ENCODE peak calls at places on chromosome 20, in ten cellular contexts. G is Caco-2, R is NB4, F is prostate gland, P is left lung, M is GM06990, O is iPS DF 6.9, S is mammary epithelial cell, V is astrocyte of the cerebellum, C is stomach. Q is an unnamed sample.

GRCh38 chr20:6579417-6579816 is 188.1 kb upstream of the BMP2 start:
- DNase-seq in G (no peak), R (no peak), F (no peak), P (no peak), M (no peak), O (no peak), S (no peak), V (no peak), C (no peak), Q (peak; percentile 56)

GRCh38 chr20:19802492-19803158 is 44.6 kb downstream of the RIN2 start:
- DNase-seq in G (peak; percentile 78), R (peak; percentile 49), F (no peak), P (no peak), M (no peak), O (no peak), S (peak; percentile 89), V (no peak), C (no peak), Q (no peak)

GRCh38 chr20:47665221-47665991 is 119.9 kb downstream of the SULF2 start:
- DNase-seq in G (no peak), R (no peak), F (no peak), P (no peak), M (no peak), O (no peak), S (peak; percentile 86), V (no peak), C (no peak), Q (no peak)

GRCh38 chr20:52972190-52972937 is at the start of gene TSHZ2:
- DNase-seq in G (peak; percentile 29), R (no peak), F (peak; percentile 16), P (peak; percentile 54), M (no peak), O (no peak), S (peak; percentile 81), V (no peak), C (peak; percentile 44), Q (peak; percentile 24)

GRCh38 chr20:64076061-64076997 is 3.0 kb downstream of the RGS19 start:
- DNase-seq in G (no peak), R (no peak), F (no peak), P (peak; percentile 81), M (no peak), O (no peak), S (no peak), V (no peak), C (no peak), Q (no peak)

GRCh38 chr20:58087567-58087858 is 140.9 kb downstream of the ANKRD60 start:
- DNase-seq in G (no peak), R (no peak), F (no peak), P (no peak), M (no peak), O (no peak), S (no peak), V (no peak), C (no peak), Q (no peak)

GRCh38 chr20:49245921-49246740 is 26.9 kb downstream of the DDX27 start:
- DNase-seq in G (peak; percentile 74), R (peak; percentile 68), F (peak; percentile 49), P (no peak), M (no peak), O (no peak), S (peak; percentile 35), V (peak; percentile 35), C (no peak), Q (peak; percentile 61)

GRCh38 chr20:1942061-1942460 is 46.9 kb downstream of the SIRPA start:
- DNase-seq in G (no peak), R (no peak), F (no peak), P (no peak), M (no peak), O (no peak), S (no peak), V (no peak), C (no peak), Q (no peak)

GRCh38 chr20:51492167-51493092 is 50.1 kb downstream of the NFATC2 start:
- DNase-seq in G (no peak), R (no peak), F (no peak), P (peak; percentile 81), M (no peak), O (no peak), S (no peak), V (no peak), C (peak; percentile 85), Q (peak; percentile 37)

GRCh38 chr20:45779011-45779915 is 12.4 kb downstream of the WFDC3 start:
- DNase-seq in G (no peak), R (no peak), F (peak; percentile 95), P (peak; percentile 85), M (no peak), O (no peak), S (peak; percentile 99), V (peak; percentile 99), C (peak; percentile 90), Q (peak; percentile 99)

GRCh38 chr20:33444797-33445560 is 1.4 kb upstream of the SNTA1 start:
- DNase-seq in G (peak; percentile 64), R (peak; percentile 26), F (no peak), P (no peak), M (no peak), O (no peak), S (no peak), V (no peak), C (peak; percentile 39), Q (peak; percentile 13)

GRCh38 chr20:58763076-58763475 is 70.5 kb downstream of the NPEPL1 start:
- DNase-seq in G (no peak), R (no peak), F (no peak), P (no peak), M (no peak), O (no peak), S (no peak), V (no peak), C (no peak), Q (no peak)

GRCh38 chr20:52076164-52076563 is 115.4 kb downstream of the ZFP64 start:
- DNase-seq in G (no peak), R (no peak), F (no peak), P (no peak), M (no peak), O (no peak), S (no peak), V (peak; percentile 42), C (no peak), Q (peak; percentile 11)

GRCh38 chr20:32972181-32973076 is 31.8 kb downstream of the SUN5 start:
- DNase-seq in G (no peak), R (peak; percentile 98), F (no peak), P (no peak), M (peak; percentile 77), O (no peak), S (no peak), V (no peak), C (no peak), Q (no peak)

GRCh38 chr20:59835057-59835447 is 98.4 kb downstream of the SYCP2 start:
- DNase-seq in G (no peak), R (no peak), F (no peak), P (no peak), M (no peak), O (no peak), S (no peak), V (peak; percentile 2), C (no peak), Q (no peak)

GRCh38 chr20:4252005-4252404 is 236.6 kb upstream of the RNF24 start:
- DNase-seq in G (no peak), R (no peak), F (no peak), P (no peak), M (no peak), O (no peak), S (no peak), V (no peak), C (no peak), Q (no peak)

GRCh38 chr20:3716195-3716834 is 3.9 kb upstream of the SIGLEC1 start:
- DNase-seq in G (peak; percentile 77), R (peak; percentile 77), F (no peak), P (no peak), M (peak; percentile 31), O (peak; percentile 47), S (peak; percentile 16), V (no peak), C (no peak), Q (peak; percentile 60)

GRCh38 chr20:8837396-8837795 is 231.5 kb upstream of the PLCB4 start:
- DNase-seq in G (no peak), R (no peak), F (no peak), P (no peak), M (no peak), O (no peak), S (peak; percentile 14), V (no peak), C (no peak), Q (peak; percentile 65)

GRCh38 chr20:33065785-33066184 is 12.1 kb downstream of the BPIFB3 start:
- DNase-seq in G (no peak), R (no peak), F (no peak), P (no peak), M (no peak), O (no peak), S (peak; percentile 26), V (no peak), C (no peak), Q (no peak)

GRCh38 chr20:47502271-47502730 is 614 bp downstream of the NCOA3 start:
- DNase-seq in G (peak; percentile 58), R (peak; percentile 56), F (peak; percentile 15), P (peak; percentile 82), M (no peak), O (no peak), S (peak; percentile 11), V (peak; percentile 1), C (no peak), Q (peak; percentile 20)

GRCh38 chr20:15951711-15952110 is 621.5 kb downstream of the KIF16B start:
- DNase-seq in G (no peak), R (no peak), F (no peak), P (no peak), M (no peak), O (no peak), S (peak; percentile 37), V (no peak), C (no peak), Q (no peak)

GRCh38 chr20:50412499-50412898 is 97.7 kb upstream of the PTPN1 start:
- DNase-seq in G (no peak), R (no peak), F (no peak), P (no peak), M (no peak), O (no peak), S (no peak), V (no peak), C (no peak), Q (no peak)
- H3K4me3 ChIP-seq in G (no peak overlapping the region), R (no peak overlapping the region), F (no peak overlapping the region), P (no peak overlapping the region), M (no peak overlapping the region), O (no peak overlapping the region), S (no peak overlapping the region), V (no peak overlapping the region), C (no peak overlapping the region), Q (no peak overlapping the region)

GRCh38 chr20:10313701-10314100 is 95.1 kb downstream of the SNAP25 start:
- DNase-seq in G (peak; percentile 39), R (no peak), F (no peak), P (no peak), M (no peak), O (no peak), S (no peak), V (no peak), C (no peak), Q (no peak)
- H3K4me3 ChIP-seq in G (no peak overlapping the region), R (no peak overlapping the region), F (no peak overlapping the region), P (no peak overlapping the region), M (no peak overlapping the region), O (no peak overlapping the region), S (no peak overlapping the region), V (no peak overlapping the region), C (no peak overlapping the region), Q (no peak overlapping the region)

GRCh38 chr20:62882426-62882825 is 20.8 kb upstream of the TCFL5 start:
- DNase-seq in G (no peak), R (no peak), F (no peak), P (no peak), M (no peak), O (no peak), S (no peak), V (no peak), C (no peak), Q (no peak)
- H3K4me3 ChIP-seq in G (no peak overlapping the region), R (no peak overlapping the region), F (no peak overlapping the region), P (no peak overlapping the region), M (no peak overlapping the region), O (no peak overlapping the region), S (no peak overlapping the region), V (no peak overlapping the region), C (no peak overlapping the region), Q (no peak overlapping the region)

GRCh38 chr20:44598413-44599290 is 16.3 kb downstream of the PKIG start:
- DNase-seq in G (no peak), R (peak; percentile 68), F (no peak), P (no peak), M (no peak), O (no peak), S (no peak), V (no peak), C (no peak), Q (peak; percentile 75)
- H3K4me3 ChIP-seq in G (no peak overlapping the region), R (peak overlapping the region; percentile 25), F (no peak overlapping the region), P (no peak overlapping the region), M (peak overlapping the region; percentile 57), O (no peak overlapping the region), S (no peak overlapping the region), V (no peak overlapping the region), C (no peak overlapping the region), Q (no peak overlapping the region)